ENCODE peak calls at places on chromosome 22, in four cellular contexts. G, I, B and Y are unnamed samples.

GRCh38 chr22:42396621-42397331 is 35.4 kb downstream of the NFAM1 start:
- DNase-seq in I (no peak), G (no peak), B (no peak), Y (no peak)

GRCh38 chr22:30435674-30436126 is 10.1 kb downstream of the MTFP1 start:
- DNase-seq in B (no peak), I (no peak), G (no peak), Y (no peak)

GRCh38 chr22:29738118-29738815 is 18.5 kb downstream of the CABP7 start:
- DNase-seq in B (no peak), G (no peak), I (no peak), Y (no peak)

GRCh38 chr22:24441406-24442351 is 14.3 kb downstream of the ADORA2A start:
- DNase-seq in B (no peak), I (no peak), G (no peak), Y (no peak)

GRCh38 chr22:44616461-44616860 is 85.5 kb upstream of the PRR5 start:
- DNase-seq in G (no peak), B (no peak), I (no peak), Y (no peak)

GRCh38 chr22:24474221-24474620 is 20.9 kb upstream of the UPB1 start:
- DNase-seq in I (no peak), G (peak; percentile 92), B (no peak), Y (peak; percentile 89)

GRCh38 chr22:44638966-44639739 is 62.9 kb upstream of the PRR5 start:
- DNase-seq in G (no peak), B (no peak), I (no peak), Y (peak; percentile 12)

GRCh38 chr22:43293661-43294392 is 49.3 kb downstream of the SCUBE1 start:
- DNase-seq in B (peak; percentile 46), I (no peak), G (peak; percentile 10), Y (no peak)

GRCh38 chr22:25475554-25476022 is 88.9 kb upstream of the GRK3 start:
- DNase-seq in G (peak; percentile 83), I (no peak), B (peak; percentile 31), Y (no peak)

GRCh38 chr22:39284142-39284980 is 35.1 kb downstream of the RPL3 start:
- DNase-seq in G (no peak), B (no peak), I (no peak), Y (no peak)

GRCh38 chr22:27715078-27715477 is 86.5 kb downstream of the MN1 start:
- DNase-seq in I (no peak), B (no peak), G (no peak), Y (no peak)
- TF ChIP-seq CTCF in I (no peak), B (no peak), G (peak; percentile 45), Y (peak; percentile 33)

DNA sequence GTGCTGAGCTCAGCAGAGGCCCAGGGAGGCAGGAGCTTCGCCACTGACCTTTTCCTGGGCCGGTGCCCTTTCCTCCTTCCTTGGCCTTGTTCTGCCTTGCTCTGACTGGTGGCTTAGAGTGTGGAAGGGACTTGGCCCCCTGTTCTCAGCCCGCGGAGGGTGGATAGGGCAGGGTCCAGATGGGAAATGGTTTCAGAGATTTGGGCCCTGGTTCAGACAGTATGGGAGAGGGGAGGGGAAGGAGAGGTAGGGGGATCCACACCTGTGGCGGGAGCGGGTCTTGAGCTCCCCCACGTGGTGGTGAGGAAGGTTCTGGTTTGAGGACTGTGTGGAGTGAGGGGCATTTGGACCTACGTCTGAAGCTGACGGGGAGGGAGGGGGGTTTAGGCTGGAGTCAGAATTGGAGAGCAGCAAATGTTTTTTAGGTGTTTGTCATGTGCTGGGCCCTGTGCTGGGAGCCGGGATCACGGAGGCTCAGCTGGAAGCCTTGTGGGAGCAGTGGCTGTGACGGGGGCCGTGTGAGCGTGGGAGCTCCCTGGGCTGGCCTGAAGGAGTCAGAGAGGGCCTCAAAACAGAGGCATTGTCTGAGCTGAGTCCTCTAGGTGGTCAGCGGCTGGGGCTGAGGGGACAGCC is 27.2 kb downstream of the SHANK3 start:
- DNase-seq in B (no peak), I (no peak), G (no peak), Y (no peak)
- TF ChIP-seq CTCF in B (peak; percentile 22), I (peak; percentile 40), G (peak; percentile 39), Y (peak; percentile 31)

GRCh38 chr22:45731798-45732495 is 60.3 kb downstream of the ATXN10 start:
- DNase-seq in B (no peak), I (no peak), G (no peak), Y (no peak)
- TF ChIP-seq CTCF in B (peak; percentile 40), I (peak; percentile 14), G (peak; percentile 54), Y (peak; percentile 66)

DNA sequence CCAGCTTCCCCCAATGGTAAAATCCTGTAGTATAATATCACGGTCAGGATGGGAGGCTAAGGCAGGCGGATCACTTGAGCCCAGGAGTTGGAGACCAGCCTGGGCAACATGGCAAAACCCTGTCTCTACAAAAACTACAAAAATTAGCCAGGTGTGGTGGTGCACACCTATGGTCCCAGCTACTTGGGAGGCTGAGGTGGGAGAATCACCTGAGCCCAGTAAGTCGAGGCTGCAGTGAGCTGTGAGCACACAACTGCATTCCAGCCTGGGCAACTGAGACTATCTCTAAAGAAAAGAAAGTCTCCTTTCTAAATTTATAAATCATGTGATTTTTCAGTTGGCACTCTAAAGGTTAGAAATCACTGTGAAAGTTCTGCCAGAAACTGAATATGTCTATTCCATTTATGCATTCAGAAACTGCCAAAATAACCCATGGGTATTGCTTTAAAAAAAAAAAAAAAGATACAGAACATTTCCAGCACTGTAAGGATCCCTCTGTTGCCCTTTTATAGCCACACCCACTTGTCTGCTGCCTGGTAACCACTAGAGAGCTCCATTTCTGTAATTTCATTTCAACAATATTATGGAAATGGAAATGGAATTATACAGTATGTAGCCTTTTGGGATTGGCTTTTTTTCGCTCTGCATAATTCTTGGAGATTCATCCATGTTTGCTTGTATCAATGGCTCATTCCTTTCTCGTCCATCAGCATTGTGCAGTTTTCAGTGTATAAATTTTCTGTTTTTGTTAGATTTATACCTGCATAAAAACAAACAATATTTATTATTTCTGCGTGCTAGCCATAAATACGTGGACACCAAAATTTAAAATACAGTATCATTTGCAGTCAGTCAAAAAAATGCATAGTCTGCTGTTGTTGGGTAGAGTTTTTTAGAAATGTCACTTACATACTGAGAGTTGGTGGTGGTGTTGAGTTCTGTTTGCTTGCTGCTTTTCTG is 9.4 kb downstream of the CDC45 start:
- DNase-seq in I (no peak), G (peak; percentile 9), B (no peak), Y (no peak)
- TF ChIP-seq CTCF in I (no peak), G (peak; percentile 36), B (no peak), Y (no peak)